ENCODE peak calls at places on chromosome 12, in four cellular contexts. M is NCI-H146, D is progenitor cell of endocrine pancreas, L is body of pancreas. O is an unnamed sample.

GRCh38 chr12:2339022-2339431 is 286.2 kb downstream of the CACNA1C start:
- DNase-seq in M (no peak), D (no peak), L (no peak), O (no peak)

GRCh38 chr12:105461276-105461975 is 130.9 kb downstream of the C12orf75 start:
- DNase-seq in M (no peak), D (no peak), L (no peak), O (no peak)

GRCh38 chr12:107458990-107459389 is 226.6 kb upstream of the PWP1 start:
- DNase-seq in M (no peak), D (no peak), L (no peak), O (no peak)

GRCh38 chr12:82973601-82974000 is 286.9 kb downstream of the TMTC2 start:
- DNase-seq in M (no peak), D (no peak), L (no peak), O (no peak)

GRCh38 chr12:124168016-124168415 is 126.9 kb upstream of the RFLNA start:
- DNase-seq in M (no peak), D (no peak), L (no peak), O (no peak)

GRCh38 chr12:71477609-71478008 is 38.0 kb downstream of the LGR5 start:
- DNase-seq in M (no peak), D (no peak), L (no peak), O (no peak)

GRCh38 chr12:82413994-82414393 is 55.7 kb downstream of the METTL25 start:
- DNase-seq in M (no peak), D (no peak), L (no peak), O (no peak)

GRCh38 chr12:114926341-114926740 is 242.4 kb upstream of the TBX3 start:
- DNase-seq in M (no peak), D (no peak), L (no peak), O (no peak)

GRCh38 chr12:131094831-131095805 is 141.4 kb downstream of the ADGRD1 start:
- DNase-seq in M (no peak), D (no peak), L (no peak), O (no peak)

GRCh38 chr12:30134229-30134628 is 350.5 kb upstream of the TMTC1 start:
- DNase-seq in M (no peak), D (no peak), L (no peak), O (no peak)

GRCh38 chr12:47767197-47767724 is 5.8 kb upstream of the SLC48A1 start:
- DNase-seq in M (peak; percentile 67), D (no peak), L (peak; percentile 71), O (no peak)

GRCh38 chr12:22588817-22589216 is 36.2 kb upstream of the ETNK1 start:
- DNase-seq in M (peak; percentile 82), D (no peak), L (no peak), O (no peak)

GRCh38 chr12:51160814-51161459 is 12.0 kb downstream of the TFCP2 start:
- DNase-seq in M (no peak), D (no peak), L (no peak), O (peak; percentile 71)

GRCh38 chr12:88391556-88391955 is 188.7 kb downstream of the KITLG start:
- DNase-seq in M (no peak), D (no peak), L (no peak), O (peak; percentile 43)

GRCh38 chr12:67271976-67272375 is 2.8 kb downstream of the CAND1 start:
- DNase-seq in M (no peak), D (no peak), L (no peak), O (no peak)

GRCh38 chr12:116425256-116426193 is 133.7 kb upstream of the MAP1LC3B2 start:
- DNase-seq in M (no peak), D (no peak), L (no peak), O (no peak)

GRCh38 chr12:7090222-7090998 is 1.8 kb downstream of the C1R start:
- DNase-seq in M (no peak), D (no peak), L (no peak), O (peak; percentile 22)

GRCh38 chr12:121167232-121167820 is 34.6 kb downstream of the P2RX7 start:
- DNase-seq in M (no peak), D (no peak), L (no peak), O (no peak)

GRCh38 chr12:31494455-31494854 is 96.5 kb downstream of the DENND5B start:
- DNase-seq in M (no peak), D (no peak), L (no peak), O (no peak)

GRCh38 chr12:93145086-93145485 is 216.0 kb upstream of the EEA1 start:
- DNase-seq in M (no peak), D (no peak), L (no peak), O (no peak)

GRCh38 chr12:45989277-45989856 is 1.0 kb downstream of the SCAF11 start:
- DNase-seq in M (no peak), D (no peak), L (no peak), O (no peak)

GRCh38 chr12:55619352-55620138 is 17.1 kb upstream of the OR10P1 start:
- DNase-seq in M (peak; percentile 72), D (peak; percentile 49), L (peak; percentile 41), O (peak; percentile 72)

GRCh38 chr12:65871865-65872645 is 47.8 kb downstream of the HMGA2 start:
- DNase-seq in M (no peak), D (no peak), L (no peak), O (no peak)

GRCh38 chr12:51897181-51897580 is 9.3 kb downstream of the ANKRD33 start:
- DNase-seq in M (no peak), D (no peak), L (no peak), O (no peak)

GRCh38 chr12:30391766-30392366 is 303.8 kb downstream of the IPO8 start:
- DNase-seq in M (no peak), D (no peak), L (no peak), O (no peak)

GRCh38 chr12:28563286-28563685 is 373.0 kb downstream of the CCDC91 start:
- DNase-seq in M (no peak), D (no peak), L (no peak), O (no peak)

GRCh38 chr12:130850418-130851021 is 11.5 kb upstream of the STX2 start:
- DNase-seq in M (no peak), D (no peak), L (no peak), O (no peak)

O was measured in hepatic stellate cell.